ENCODE peak calls at places on chromosomes 12 and 14, in seven cellular contexts. Q is AG04450, H is K562, W is small intestine, R is Karpas-422, L is upper lobe of right lung, B is right cardiac atrium. E is an unnamed sample.

GRCh38 chr14:23548351-23549318 is 2.9 kb downstream of the ZFHX2 start:
- DNase-seq in Q (no peak), H (no peak), W (no peak), R (no peak), L (no peak), B (no peak), E (no peak)

GRCh38 chr14:58697927-58698641 is 60.3 kb downstream of the DACT1 start:
- DNase-seq in Q (no peak), H (no peak), W (peak; percentile 74), R (no peak), L (no peak), B (no peak), E (no peak)

GRCh38 chr14:22886500-22887259 is 3.7 kb downstream of the REM2 start:
- DNase-seq in Q (no peak), H (peak; percentile 93), W (peak; percentile 70), R (peak; percentile 94), L (peak; percentile 93), B (peak; percentile 89), E (no peak)

GRCh38 chr12:55736780-55737580 is 5.9 kb upstream of the GDF11 start:
- DNase-seq in Q (no peak), H (peak; percentile 57), W (peak; percentile 93), R (peak; percentile 86), L (peak; percentile 89), B (peak; percentile 85), E (peak; percentile 54)

GRCh38 chr12:24592048-24592447 is 356.9 kb downstream of the BCAT1 start:
- DNase-seq in Q (no peak), H (no peak), W (no peak), R (no peak), L (no peak), B (no peak), E (no peak)

GRCh38 chr12:47012552-47012951 is 66.9 kb upstream of the PCED1B start:
- DNase-seq in Q (no peak), H (no peak), W (no peak), R (no peak), L (no peak), B (no peak), E (no peak)

GRCh38 chr12:123995023-123995422 is 22.0 kb downstream of the ZNF664 start:
- DNase-seq in Q (no peak), H (no peak), W (no peak), R (no peak), L (no peak), B (no peak), E (no peak)

GRCh38 chr12:115785548-115785947 is 491.9 kb downstream of the MED13L start:
- DNase-seq in Q (no peak), H (no peak), W (peak; percentile 11), R (no peak), L (no peak), B (no peak), E (no peak)

GRCh38 chr12:69570545-69571399 is 14.5 kb upstream of the CCT2 start:
- DNase-seq in Q (no peak), H (peak; percentile 64), W (peak; percentile 69), R (peak; percentile 80), L (no peak), B (no peak), E (no peak)

GRCh38 chr14:89810101-89810500 is 144.4 kb downstream of the EFCAB11 start:
- DNase-seq in Q (no peak), H (no peak), W (no peak), R (no peak), L (no peak), B (no peak), E (no peak)

GRCh38 chr12:67911789-67912188 is 77.5 kb upstream of the IFNG-AS1 start:
- DNase-seq in Q (no peak), H (no peak), W (no peak), R (no peak), L (no peak), B (no peak), E (no peak)

GRCh38 chr12:119920064-119920463 is 42.9 kb upstream of the CIT start:
- DNase-seq in Q (no peak), H (no peak), W (no peak), R (no peak), L (peak; percentile 23), B (no peak), E (no peak)

GRCh38 chr12:87382959-87383591 is 646.1 kb downstream of the C12orf50 start:
- DNase-seq in Q (no peak), H (no peak), W (peak; percentile 13), R (peak; percentile 51), L (no peak), B (no peak), E (no peak)

GRCh38 chr12:89556976-89557375 is 31.1 kb upstream of the POC1B start:
- DNase-seq in Q (no peak), H (no peak), W (peak; percentile 64), R (no peak), L (no peak), B (no peak), E (no peak)

GRCh38 chr12:57093412-57094193 is 4.7 kb downstream of the NAB2 start:
- DNase-seq in Q (peak; percentile 79), H (peak; percentile 85), W (no peak), R (peak; percentile 91), L (peak; percentile 81), B (peak; percentile 93), E (peak; percentile 11)

GRCh38 chr14:106489112-106489881 is 962.9 kb downstream of the TMEM121 start:
- DNase-seq in Q (no peak), H (no peak), W (no peak), R (no peak), L (no peak), B (no peak), E (no peak)

GRCh38 chr12:123270380-123271181 is 1.1 kb downstream of the CDK2AP1 start:
- DNase-seq in Q (no peak), H (peak; percentile 73), W (peak; percentile 26), R (peak; percentile 61), L (peak; percentile 72), B (peak; percentile 81), E (peak; percentile 30)

GRCh38 chr14:69671365-69672050 is 60.1 kb downstream of the SUSD6 start:
- DNase-seq in Q (no peak), H (no peak), W (no peak), R (peak; percentile 68), L (no peak), B (no peak), E (no peak)

GRCh38 chr12:24803406-24804245 is 145.3 kb downstream of the BCAT1 start:
- DNase-seq in Q (no peak), H (no peak), W (no peak), R (no peak), L (no peak), B (no peak), E (no peak)

GRCh38 chr12:26786491-26787124 is 46.4 kb downstream of the ITPR2 start:
- DNase-seq in Q (no peak), H (no peak), W (no peak), R (no peak), L (no peak), B (peak; percentile 50), E (no peak)

DNA sequence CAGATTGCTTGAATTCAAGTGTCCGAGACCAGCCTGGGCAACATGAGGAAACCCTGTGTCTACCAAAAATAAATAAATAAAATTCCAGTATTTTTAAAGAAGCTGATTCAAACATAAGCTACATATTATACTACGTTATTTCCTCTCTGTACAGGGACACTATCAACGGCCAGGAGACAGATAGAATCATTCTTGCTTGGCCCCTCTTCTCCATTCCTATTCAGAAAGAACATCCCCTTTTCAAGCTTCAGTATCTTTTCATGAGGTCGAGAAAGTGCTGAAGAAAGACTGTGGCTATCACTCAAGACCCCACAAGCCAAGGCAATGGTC is 314 bp upstream of the DHRS7 start:
- DNase-seq in Q (no peak), H (no peak), W (no peak), R (no peak), L (no peak), B (no peak), E (peak; percentile 32)
- H3K27ac ChIP-seq in Q (no peak overlapping the region), H (no peak overlapping the region), W (peak overlapping the region; percentile 95), R (peak overlapping the region; percentile 71), L (peak overlapping the region; percentile 98), B (peak overlapping the region; percentile 80), E (peak overlapping the region; percentile 87)

GRCh38 chr12:12081836-12082497 is 11.2 kb downstream of the BCL2L14 start:
- DNase-seq in Q (no peak), H (peak; percentile 39), W (peak; percentile 98), R (peak; percentile 62), L (no peak), B (no peak), E (no peak)
- H3K27ac ChIP-seq in Q (no peak overlapping the region), H (peak overlapping the region; percentile 26), W (peak overlapping the region; percentile 72), R (no peak overlapping the region), L (peak overlapping the region; percentile 55), B (peak overlapping the region; percentile 95), E (peak overlapping the region; percentile 42)

GRCh38 chr14:104221071-104221625 is 82.8 kb downstream of the KIF26A start:
- DNase-seq in Q (no peak), H (no peak), W (no peak), R (no peak), L (no peak), B (peak; percentile 24), E (no peak)

GRCh38 chr14:104220225-104221070 is 82.1 kb downstream of the KIF26A start:
- DNase-seq in Q (no peak), H (no peak), W (peak; percentile 48), R (no peak), L (peak; percentile 57), B (peak; percentile 48), E (no peak)

GRCh38 chr14:104223101-104223809 is 84.9 kb downstream of the KIF26A start:
- DNase-seq in Q (no peak), H (peak; percentile 60), W (peak; percentile 41), R (no peak), L (no peak), B (peak; percentile 79), E (no peak)

GRCh38 chr14:104222396-104223036 is 84.1 kb downstream of the KIF26A start:
- DNase-seq in Q (no peak), H (no peak), W (no peak), R (no peak), L (peak; percentile 40), B (peak; percentile 33), E (no peak)

GRCh38 chr14:104221636-104222375 is 83.4 kb downstream of the KIF26A start:
- DNase-seq in Q (no peak), H (no peak), W (no peak), R (no peak), L (peak; percentile 56), B (peak; percentile 54), E (no peak)
- H3K27ac ChIP-seq in Q (no peak overlapping the region), H (no peak overlapping the region), W (no peak overlapping the region), R (no peak overlapping the region), L (no peak overlapping the region), B (no peak overlapping the region), E (no peak overlapping the region)

DNA sequence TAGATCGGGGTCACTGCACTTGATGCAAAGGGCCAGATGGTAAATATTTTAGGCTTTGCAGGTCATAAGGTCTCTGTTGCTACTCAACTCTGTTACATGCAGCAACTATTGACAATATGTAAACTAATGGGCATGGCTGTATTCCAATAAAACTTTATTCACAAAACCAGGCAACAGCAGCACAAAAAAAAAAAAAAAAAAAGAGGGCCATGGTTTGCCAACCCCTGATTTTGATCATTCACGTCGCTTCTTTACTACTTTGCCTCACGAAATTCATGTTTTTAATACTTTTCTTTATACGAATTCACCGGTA is 152.9 kb downstream of the RBM19 start:
- DNase-seq in Q (no peak), H (no peak), W (no peak), R (no peak), L (no peak), B (no peak), E (no peak)
- H3K27ac ChIP-seq in Q (no peak overlapping the region), H (no peak overlapping the region), W (no peak overlapping the region), R (no peak overlapping the region), L (no peak overlapping the region), B (no peak overlapping the region), E (no peak overlapping the region)

E was measured in substantia nigra.